ENCODE peak calls at places on chromosomes 5 and 9, in five cellular contexts. One of them, this sample, is unnamed.

GRCh38 chr9:119398350-119398749 is 29.1 kb upstream of the BRINP1 start:
- DNase-seq in cardiac fibroblast: no peak
- DNase-seq in cardiac muscle cell: no peak
- DNase-seq in PC-3: no peak
- DNase-seq in left ventricle myocardium inferior: no peak
- DNase-seq in this sample: no peak

GRCh38 chr9:116156621-116157314 is 3.2 kb downstream of the PAPPA start:
- DNase-seq in cardiac fibroblast: peak
- DNase-seq in cardiac muscle cell: peak
- DNase-seq in PC-3: peak
- DNase-seq in left ventricle myocardium inferior: peak
- DNase-seq in this sample: peak

GRCh38 chr9:122991370-122991830 is 42.1 kb upstream of the GPR21 start:
- DNase-seq in cardiac fibroblast: peak
- DNase-seq in cardiac muscle cell: peak
- DNase-seq in PC-3: peak
- DNase-seq in left ventricle myocardium inferior: no peak
- DNase-seq in this sample: peak

GRCh38 chr5:135329101-135329912 is 69.7 kb downstream of the MACROH2A1 start:
- DNase-seq in cardiac fibroblast: no peak
- DNase-seq in cardiac muscle cell: no peak
- DNase-seq in PC-3: no peak
- DNase-seq in left ventricle myocardium inferior: no peak
- DNase-seq in this sample: no peak

GRCh38 chr5:149175346-149176113 is 34.2 kb downstream of the ABLIM3 start:
- DNase-seq in cardiac fibroblast: no peak
- DNase-seq in cardiac muscle cell: peak
- DNase-seq in PC-3: no peak
- DNase-seq in left ventricle myocardium inferior: peak
- DNase-seq in this sample: no peak

GRCh38 chr5:172497591-172498255 is 43.4 kb upstream of the SH3PXD2B start:
- DNase-seq in cardiac fibroblast: no peak
- DNase-seq in cardiac muscle cell: no peak
- DNase-seq in PC-3: no peak
- DNase-seq in left ventricle myocardium inferior: no peak
- DNase-seq in this sample: no peak

GRCh38 chr9:129318121-129319075 is 140.3 kb upstream of the IER5L start:
- DNase-seq in cardiac fibroblast: no peak
- DNase-seq in cardiac muscle cell: peak
- DNase-seq in PC-3: no peak
- DNase-seq in left ventricle myocardium inferior: no peak
- DNase-seq in this sample: no peak

GRCh38 chr5:107295914-107296313 is 374.8 kb downstream of the EFNA5 start:
- DNase-seq in cardiac fibroblast: no peak
- DNase-seq in cardiac muscle cell: no peak
- DNase-seq in PC-3: no peak
- DNase-seq in left ventricle myocardium inferior: no peak
- DNase-seq in this sample: no peak

GRCh38 chr5:80825780-80826460 is 134.2 kb upstream of the RASGRF2 start:
- DNase-seq in cardiac fibroblast: no peak
- DNase-seq in cardiac muscle cell: peak
- DNase-seq in PC-3: no peak
- DNase-seq in left ventricle myocardium inferior: no peak
- DNase-seq in this sample: no peak

GRCh38 chr9:88590558-88591146 is 55.7 kb downstream of the NXNL2 start:
- DNase-seq in cardiac fibroblast: no peak
- DNase-seq in cardiac muscle cell: no peak
- DNase-seq in PC-3: no peak
- DNase-seq in left ventricle myocardium inferior: no peak
- DNase-seq in this sample: peak

GRCh38 chr5:116655431-116655830 is 80.8 kb upstream of the SEMA6A start:
- DNase-seq in cardiac fibroblast: no peak
- DNase-seq in cardiac muscle cell: no peak
- DNase-seq in PC-3: no peak
- DNase-seq in left ventricle myocardium inferior: no peak
- DNase-seq in this sample: peak

GRCh38 chr9:90880669-90881068 is 79.0 kb downstream of the SYK start:
- DNase-seq in cardiac fibroblast: no peak
- DNase-seq in cardiac muscle cell: no peak
- DNase-seq in PC-3: no peak
- DNase-seq in left ventricle myocardium inferior: no peak
- DNase-seq in this sample: no peak
- TF ChIP-seq CTCF in cardiac fibroblast: no peak
- TF ChIP-seq CTCF in cardiac muscle cell: no peak
- TF ChIP-seq CTCF in PC-3: no peak
- TF ChIP-seq CTCF in left ventricle myocardium inferior: no peak
- TF ChIP-seq CTCF in this sample: no peak

DNA sequence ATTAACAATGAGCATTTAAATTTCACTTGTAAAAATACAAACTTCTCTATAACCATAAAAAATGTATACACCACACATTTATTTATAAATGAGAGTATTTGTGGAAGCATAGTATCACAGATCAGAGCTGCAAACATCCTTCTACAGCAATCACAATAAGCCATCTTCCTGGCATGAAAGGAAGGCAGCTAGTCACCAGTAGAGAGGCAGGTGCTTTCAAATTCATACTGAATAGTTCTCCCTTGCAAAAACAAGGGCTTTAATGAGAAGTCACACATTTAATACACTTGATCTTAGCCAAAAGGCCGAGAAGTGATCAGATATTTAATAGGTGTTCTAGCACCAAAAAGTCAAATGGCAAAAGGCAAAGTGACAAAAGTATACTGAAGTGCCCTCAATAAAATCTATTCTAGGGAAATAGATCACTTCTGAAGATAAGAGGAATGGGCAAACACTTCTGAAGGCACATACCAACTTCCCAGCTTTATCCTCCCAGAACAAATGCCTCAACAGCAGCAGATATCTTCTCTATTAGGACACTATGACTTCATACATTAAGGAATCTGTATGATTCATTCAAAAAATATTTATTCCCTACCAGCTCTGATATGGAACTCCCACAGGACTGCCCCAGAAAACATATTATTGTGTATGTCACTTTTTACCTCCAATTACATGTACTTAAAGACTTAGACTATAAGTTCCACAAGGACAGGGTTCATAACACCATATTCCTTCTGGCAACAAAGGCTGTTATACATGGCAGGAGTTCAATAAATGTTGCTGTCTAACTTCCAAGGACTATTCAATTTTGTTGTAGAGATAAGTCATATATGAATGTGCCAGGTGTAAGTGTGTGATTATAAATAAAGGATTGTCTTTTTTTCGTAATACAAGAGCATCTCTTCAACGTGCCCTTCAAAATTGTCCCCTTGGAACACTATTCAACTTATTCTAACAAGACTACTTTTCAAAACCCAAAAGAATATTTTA is 31.7 kb downstream of the MAPKAP1 start:
- DNase-seq in cardiac fibroblast: peak
- DNase-seq in cardiac muscle cell: peak
- DNase-seq in PC-3: peak
- DNase-seq in left ventricle myocardium inferior: no peak
- DNase-seq in this sample: peak
- H3K4me3 ChIP-seq in cardiac fibroblast: no peak
- H3K4me3 ChIP-seq in cardiac muscle cell: no peak
- H3K4me3 ChIP-seq in PC-3: peak
- H3K4me3 ChIP-seq in left ventricle myocardium inferior: no peak
- H3K4me3 ChIP-seq in this sample: no peak

GRCh38 chr5:110116539-110116938 is 426.8 kb downstream of the MAN2A1 start:
- DNase-seq in cardiac fibroblast: no peak
- DNase-seq in cardiac muscle cell: no peak
- DNase-seq in PC-3: no peak
- DNase-seq in left ventricle myocardium inferior: no peak
- DNase-seq in this sample: no peak
- TF ChIP-seq CTCF in cardiac fibroblast: no peak
- TF ChIP-seq CTCF in cardiac muscle cell: no peak
- TF ChIP-seq CTCF in PC-3: no peak
- TF ChIP-seq CTCF in left ventricle myocardium inferior: no peak
- TF ChIP-seq CTCF in this sample: no peak

GRCh38 chr5:77181596-77182304 is 28.7 kb upstream of the PDE8B start:
- DNase-seq in cardiac fibroblast: no peak
- DNase-seq in cardiac muscle cell: no peak
- DNase-seq in PC-3: no peak
- DNase-seq in left ventricle myocardium inferior: no peak
- DNase-seq in this sample: no peak
- H3K4me3 ChIP-seq in cardiac fibroblast: no peak
- H3K4me3 ChIP-seq in cardiac muscle cell: no peak
- H3K4me3 ChIP-seq in PC-3: no peak
- H3K4me3 ChIP-seq in left ventricle myocardium inferior: no peak
- H3K4me3 ChIP-seq in this sample: no peak